ENCODE peak calls at places on chromosome 9, in seven cellular contexts. P is astrocyte of the spinal cord, E is epithelial cell of esophagus, Q is GM23338, D is choroid plexus epithelial cell, W is neural crest cell, Y is PC-9. G is an unnamed sample.
A peak's percentile ranks its signal among the peaks of the same experiment; 100 is the strongest.

GRCh38 chr9:129881547-129882324 is 46.5 kb downstream of the USP20 start:
- DNase-seq in W (no peak), Q (no peak), Y (no peak), D (peak; percentile 46), P (no peak), E (no peak), G (no peak)

GRCh38 chr9:75873707-75874106 is 16.8 kb upstream of the PCSK5 start:
- DNase-seq in W (no peak), P (no peak), E (no peak), Q (no peak), D (no peak), Y (no peak), G (no peak)

GRCh38 chr9:5450360-5451051 is at the start of gene CD274:
- DNase-seq in W (peak; percentile 57), Q (peak; percentile 93), Y (peak; percentile 91), P (peak; percentile 90), E (peak; percentile 95), D (peak; percentile 95), G (peak; percentile 56)

GRCh38 chr9:133731876-133732321 is 6.3 kb downstream of the SARDH start:
- DNase-seq in D (peak; percentile 72), E (no peak), Q (peak; percentile 83), W (no peak), Y (peak; percentile 37), P (no peak), G (peak; percentile 6)

GRCh38 chr9:84397151-84397728 is 56.7 kb upstream of the SLC28A3 start:
- DNase-seq in W (peak; percentile 76), Q (peak; percentile 83), E (peak; percentile 79), Y (peak; percentile 68), D (peak; percentile 87), P (peak; percentile 79), G (no peak)

GRCh38 chr9:132042324-132042723 is 37.3 kb downstream of the MED27 start:
- DNase-seq in D (peak; percentile 91), Q (no peak), E (peak; percentile 80), P (peak; percentile 94), W (no peak), Y (peak; percentile 74), G (no peak)

GRCh38 chr9:81968026-81968425 is 20.5 kb upstream of the SPATA31D1 start:
- DNase-seq in W (no peak), Q (no peak), P (no peak), D (no peak), Y (no peak), E (no peak), G (no peak)

GRCh38 chr9:21661626-21662025 is 140.8 kb upstream of the MTAP start:
- DNase-seq in E (no peak), Y (no peak), Q (no peak), W (no peak), P (no peak), D (peak; percentile 72), G (no peak)

GRCh38 chr9:95062601-95063065 is 254.9 kb downstream of the FANCC start:
- DNase-seq in D (no peak), E (no peak), Y (no peak), P (no peak), Q (no peak), W (no peak), G (no peak)

GRCh38 chr9:18190671-18191374 is 283.1 kb upstream of the ADAMTSL1 start:
- DNase-seq in D (no peak), E (no peak), Y (no peak), W (no peak), Q (peak; percentile 47), P (no peak), G (no peak)

GRCh38 chr9:95735701-95736100 is 139.8 kb upstream of the ERCC6L2 start:
- DNase-seq in Y (no peak), E (no peak), W (no peak), Q (no peak), P (no peak), D (no peak), G (no peak)

GRCh38 chr9:133727876-133728441 is 10.2 kb downstream of the SARDH start:
- DNase-seq in W (no peak), P (no peak), Y (no peak), Q (no peak), E (no peak), D (no peak), G (peak; percentile 20)

GRCh38 chr9:78601957-78602565 is 305.1 kb downstream of the PSAT1 start:
- DNase-seq in P (peak; percentile 60), Q (peak; percentile 65), W (peak; percentile 51), D (peak; percentile 73), Y (peak; percentile 29), E (peak; percentile 91), G (no peak)

GRCh38 chr9:130939405-130939941 is 426 bp upstream of the FIBCD1 start:
- DNase-seq in W (no peak), P (no peak), E (peak; percentile 32), D (no peak), Q (peak; percentile 68), Y (peak; percentile 20), G (no peak)

GRCh38 chr9:69746859-69747560 is 12.8 kb downstream of the PTAR1 start:
- DNase-seq in W (no peak), P (no peak), Q (no peak), Y (no peak), D (no peak), E (no peak), G (no peak)

GRCh38 chr9:20394928-20395327 is 227.4 kb downstream of the MLLT3 start:
- DNase-seq in D (no peak), Q (peak; percentile 52), W (no peak), Y (no peak), E (no peak), P (no peak), G (no peak)

GRCh38 chr9:107276966-107277710 is 5.9 kb upstream of the RAD23B start:
- DNase-seq in E (no peak), D (peak; percentile 58), W (no peak), Q (no peak), Y (no peak), P (no peak), G (no peak)

GRCh38 chr9:136081113-136081825 is 13.8 kb downstream of the NACC2 start:
- DNase-seq in E (no peak), D (peak; percentile 42), Y (no peak), P (no peak), Q (no peak), W (no peak), G (no peak)

GRCh38 chr9:84898188-84898587 is 228.7 kb downstream of the NTRK2 start:
- DNase-seq in Q (no peak), W (no peak), E (no peak), Y (no peak), D (no peak), P (no peak), G (no peak)

GRCh38 chr9:111662851-111663823 is 1.7 kb downstream of the GNG10 start:
- DNase-seq in W (no peak), Y (peak; percentile 94), D (no peak), Q (peak; percentile 80), E (peak; percentile 23), P (no peak), G (no peak)

GRCh38 chr9:37956904-37957663 is 53.2 kb upstream of the SLC25A51 start:
- DNase-seq in P (no peak), E (no peak), Y (no peak), D (no peak), W (no peak), Q (no peak), G (no peak)

GRCh38 chr9:128555180-128555721 is 2.9 kb downstream of the SPTAN1 start:
- DNase-seq in Y (peak; percentile 35), P (peak; percentile 59), E (peak; percentile 86), W (no peak), Q (peak; percentile 89), D (peak; percentile 83), G (no peak)

GRCh38 chr9:95504053-95504963 is 12.5 kb downstream of the PTCH1 start:
- DNase-seq in Y (no peak), W (no peak), D (peak; percentile 35), P (peak; percentile 17), E (peak; percentile 70), Q (peak; percentile 84), G (no peak)

GRCh38 chr9:77952641-77953341 is 78.8 kb downstream of the GNAQ start:
- DNase-seq in P (peak; percentile 60), W (no peak), E (peak; percentile 66), Y (no peak), Q (no peak), D (peak; percentile 61), G (no peak)

GRCh38 chr9:130946778-130947617 is 8.0 kb upstream of the FIBCD1 start:
- DNase-seq in Q (no peak), W (no peak), D (peak; percentile 38), E (peak; percentile 85), P (no peak), Y (peak; percentile 67), G (no peak)

GRCh38 chr9:70110194-70111041 is 66.8 kb downstream of the MAMDC2 start:
- DNase-seq in E (no peak), W (no peak), D (peak; percentile 63), Q (no peak), Y (no peak), P (peak; percentile 73), G (no peak)

GRCh38 chr9:37971107-37971459 is 67.2 kb upstream of the SLC25A51 start:
- DNase-seq in D (no peak), E (no peak), P (no peak), W (no peak), Q (no peak), Y (no peak), G (no peak)

GRCh38 chr9:108443741-108444140 is 412.0 kb downstream of the ACTL7B start:
- DNase-seq in W (no peak), Y (no peak), P (peak; percentile 74), E (peak; percentile 56), Q (no peak), D (peak; percentile 69), G (no peak)

GRCh38 chr9:118782790-118783463 is 586.3 kb downstream of the BRINP1 start:
- DNase-seq in P (no peak), D (no peak), Y (no peak), Q (no peak), W (no peak), E (no peak), G (no peak)

GRCh38 chr9:136576269-136576626 is 30.4 kb upstream of the NOTCH1 start:
- DNase-seq in E (peak; percentile 81), Y (peak; percentile 64), P (peak; percentile 40), D (no peak), Q (no peak), W (no peak), G (no peak)

GRCh38 chr9:35930990-35931389 is 21.7 kb downstream of the SPAAR start:
- DNase-seq in W (no peak), D (no peak), Q (no peak), P (no peak), Y (no peak), E (no peak), G (no peak)
- TF ChIP-seq CTCF in W (no peak), D (no peak), Q (no peak), P (no peak), Y (no peak), E (no peak), G (no peak)

GRCh38 chr9:120080781-120081180 is 499.2 kb downstream of the CDK5RAP2 start:
- DNase-seq in Q (peak; percentile 8), P (no peak), D (no peak), E (no peak), Y (no peak), W (no peak), G (no peak)
- TF ChIP-seq CTCF in Q (no peak), P (no peak), D (no peak), E (no peak), Y (no peak), W (no peak), G (no peak)

GRCh38 chr9:98391406-98391805 is 136.0 kb upstream of the TBC1D2 start:
- DNase-seq in Y (no peak), Q (no peak), D (no peak), E (peak; percentile 84), W (no peak), P (no peak), G (no peak)
- TF ChIP-seq CTCF in Y (no peak), Q (no peak), D (no peak), E (no peak), W (no peak), P (no peak), G (no peak)

GRCh38 chr9:89923961-89924504 is 319.2 kb downstream of the GADD45G start:
- DNase-seq in E (no peak), P (peak; percentile 19), D (peak; percentile 9), W (no peak), Q (peak; percentile 6), Y (no peak), G (no peak)
- TF ChIP-seq CTCF in E (no peak), P (peak; percentile 20), D (peak; percentile 21), W (peak; percentile 40), Q (peak; percentile 34), Y (no peak), G (no peak)